ENCODE peak calls at places on chromosomes 16 and 17, in five cellular contexts. T is IMR-90, M is upper lobe of left lung, D is H9, S is right cardiac atrium. K is an unnamed sample.

GRCh38 chr17:50111687-50112655 is 16.8 kb downstream of the PDK2 start:
- DNase-seq in T (no peak), M (peak; percentile 64), D (peak; percentile 49), S (peak; percentile 89), K (peak; percentile 58)

GRCh38 chr17:56934280-56934679 is 20.4 kb upstream of the TRIM25 start:
- DNase-seq in T (no peak), M (no peak), D (no peak), S (no peak), K (no peak)

GRCh38 chr17:79090503-79091372 is 16.1 kb downstream of the ENGASE start:
- DNase-seq in T (no peak), M (peak; percentile 87), D (peak; percentile 71), S (peak; percentile 81), K (no peak)

GRCh38 chr16:56365552-56365951 is 59.8 kb downstream of the AMFR start:
- DNase-seq in T (no peak), M (no peak), D (no peak), S (no peak), K (no peak)

GRCh38 chr16:24850289-24850931 is 4.6 kb downstream of the SLC5A11 start:
- DNase-seq in T (peak; percentile 84), M (no peak), D (no peak), S (no peak), K (no peak)

GRCh38 chr16:16008666-16009065 is 59.2 kb downstream of the ABCC1 start:
- DNase-seq in T (no peak), M (no peak), D (no peak), S (no peak), K (no peak)

GRCh38 chr17:20266806-20267458 is 200.4 kb downstream of the LGALS9B start:
- DNase-seq in T (peak; percentile 91), M (peak; percentile 21), D (no peak), S (no peak), K (no peak)

GRCh38 chr17:77828749-77829539 is 129.6 kb upstream of the TNRC6C start:
- DNase-seq in T (no peak), M (no peak), D (no peak), S (no peak), K (no peak)

GRCh38 chr17:34146440-34147043 is 108.5 kb upstream of the CCL2 start:
- DNase-seq in T (no peak), M (no peak), D (peak; percentile 91), S (peak; percentile 61), K (peak; percentile 60)

GRCh38 chr16:56632160-56632847 is at the start of gene MT1M:
- DNase-seq in T (no peak), M (peak; percentile 92), D (no peak), S (peak; percentile 92), K (peak; percentile 73)

GRCh38 chr17:65359016-65359415 is 202.4 kb downstream of the AXIN2 start:
- DNase-seq in T (peak; percentile 84), M (no peak), D (no peak), S (no peak), K (no peak)

GRCh38 chr17:42706732-42707131 is 24.4 kb downstream of the CNTNAP1 start:
- DNase-seq in T (no peak), M (no peak), D (no peak), S (no peak), K (no peak)

GRCh38 chr16:66008136-66008535 is 358.4 kb upstream of the CDH5 start:
- DNase-seq in T (no peak), M (no peak), D (no peak), S (no peak), K (no peak)

GRCh38 chr17:35372846-35373531 is 432 bp downstream of the SLFN11 start:
- DNase-seq in T (no peak), M (peak; percentile 83), D (peak; percentile 41), S (peak; percentile 62), K (no peak)

GRCh38 chr16:21626659-21627277 is 25.6 kb downstream of the IGSF6 start:
- DNase-seq in T (peak; percentile 88), M (no peak), D (no peak), S (no peak), K (no peak)

GRCh38 chr17:19381741-19382444 is 3.6 kb downstream of the MAPK7 start:
- DNase-seq in T (no peak), M (peak; percentile 84), D (no peak), S (peak; percentile 51), K (peak; percentile 50)

GRCh38 chr17:48016112-48016511 is 21.5 kb downstream of the COPZ2 start:
- DNase-seq in T (peak; percentile 86), M (no peak), D (no peak), S (no peak), K (no peak)

GRCh38 chr16:57042157-57043111 is 49.9 kb upstream of the CPNE2 start:
- DNase-seq in T (peak; percentile 36), M (no peak), D (no peak), S (no peak), K (no peak)

GRCh38 chr17:746783-747629 is 5.1 kb downstream of the GEMIN4 start:
- DNase-seq in T (no peak), M (peak; percentile 48), D (no peak), S (no peak), K (no peak)

GRCh38 chr16:27840311-27841060 is 223.0 kb downstream of the GSG1L start:
- DNase-seq in T (no peak), M (peak; percentile 59), D (peak; percentile 13), S (no peak), K (no peak)

GRCh38 chr17:606501-607243 is 108.0 kb downstream of the VPS53 start:
- DNase-seq in T (peak; percentile 46), M (no peak), D (no peak), S (no peak), K (no peak)

GRCh38 chr16:84633622-84634021 is 14.7 kb upstream of the KLHL36 start:
- DNase-seq in T (no peak), M (no peak), D (no peak), S (peak; percentile 97), K (no peak)

GRCh38 chr17:2076461-2076984 is 21.6 kb downstream of the HIC1 start:
- DNase-seq in T (peak; percentile 45), M (no peak), D (no peak), S (peak; percentile 57), K (no peak)

GRCh38 chr16:82043680-82044584 is 8.9 kb downstream of the HSD17B2 start:
- DNase-seq in T (peak; percentile 75), M (no peak), D (no peak), S (no peak), K (no peak)

GRCh38 chr16:65473699-65474098 is 351.8 kb upstream of the CDH11 start:
- DNase-seq in T (no peak), M (no peak), D (no peak), S (no peak), K (no peak)

GRCh38 chr16:56777533-56777932 is 47.6 kb downstream of the NUP93 start:
- DNase-seq in T (no peak), M (no peak), D (no peak), S (no peak), K (no peak)

GRCh38 chr17:3556239-3556904 is 1.2 kb downstream of the TRPV3 start:
- DNase-seq in T (no peak), M (no peak), D (peak; percentile 26), S (no peak), K (no peak)

GRCh38 chr17:75603123-75603522 is 15.5 kb downstream of the MYO15B start:
- DNase-seq in T (no peak), M (no peak), D (no peak), S (no peak), K (no peak)

GRCh38 chr17:75604034-75604695 is 16.6 kb downstream of the MYO15B start:
- DNase-seq in T (no peak), M (no peak), D (no peak), S (no peak), K (no peak)

GRCh38 chr17:75602644-75603043 is 15.0 kb downstream of the MYO15B start:
- DNase-seq in T (no peak), M (peak; percentile 69), D (peak; percentile 28), S (no peak), K (no peak)

GRCh38 chr17:75605790-75606189 is 18.2 kb downstream of the MYO15B start:
- DNase-seq in T (no peak), M (peak; percentile 76), D (no peak), S (no peak), K (no peak)

GRCh38 chr17:75601057-75601987 is 13.7 kb downstream of the MYO15B start:
- DNase-seq in T (peak; percentile 5), M (no peak), D (peak; percentile 92), S (peak; percentile 79), K (peak; percentile 38)
- H3K27ac ChIP-seq in T (no peak overlapping the region), M (no peak overlapping the region), D (no peak overlapping the region), S (no peak overlapping the region), K (no peak overlapping the region)

GRCh38 chr16:87487361-87487924 is 5.4 kb downstream of the ZCCHC14 start:
- DNase-seq in T (no peak), M (peak; percentile 83), D (peak; percentile 73), S (peak; percentile 76), K (peak; percentile 85)

GRCh38 chr16:87483481-87483880 is 9.3 kb downstream of the ZCCHC14 start:
- DNase-seq in T (no peak), M (no peak), D (no peak), S (no peak), K (no peak)

GRCh38 chr16:87484487-87485331 is 8.1 kb downstream of the ZCCHC14 start:
- DNase-seq in T (no peak), M (no peak), D (no peak), S (no peak), K (no peak)

GRCh38 chr16:87489434-87490045 is 3.3 kb downstream of the ZCCHC14 start:
- DNase-seq in T (no peak), M (no peak), D (no peak), S (no peak), K (no peak)

DNA sequence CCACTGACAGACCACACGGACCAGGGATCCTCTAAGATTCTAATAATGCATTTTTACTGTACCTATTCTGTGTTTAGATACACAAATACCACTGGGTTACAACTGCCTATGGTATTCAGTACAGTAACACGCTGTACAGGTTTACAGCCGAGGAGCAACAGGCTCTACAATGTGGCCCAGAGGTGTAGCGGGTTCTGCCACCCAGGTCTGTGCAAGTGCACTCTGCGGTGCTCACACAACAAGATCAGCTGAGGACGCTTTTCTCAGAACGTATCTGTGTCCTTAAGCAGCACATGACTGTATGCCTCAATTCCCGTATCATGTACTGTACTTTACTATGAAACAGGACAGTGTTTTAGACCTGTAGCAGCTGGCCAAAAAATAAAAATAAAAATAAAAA is 6.5 kb downstream of the ZCCHC14 start:
- DNase-seq in T (no peak), M (no peak), D (no peak), S (no peak), K (no peak)
- H3K4me1 ChIP-seq in T (peaks cover 21% of the 10 kb centered on the region), M (peaks cover 64% of the 10 kb centered on the region), D (no peaks in the 10 kb centered on the region), S (peaks cover 12% of the 10 kb centered on the region), K (peaks cover 42% of the 10 kb centered on the region)

DNA sequence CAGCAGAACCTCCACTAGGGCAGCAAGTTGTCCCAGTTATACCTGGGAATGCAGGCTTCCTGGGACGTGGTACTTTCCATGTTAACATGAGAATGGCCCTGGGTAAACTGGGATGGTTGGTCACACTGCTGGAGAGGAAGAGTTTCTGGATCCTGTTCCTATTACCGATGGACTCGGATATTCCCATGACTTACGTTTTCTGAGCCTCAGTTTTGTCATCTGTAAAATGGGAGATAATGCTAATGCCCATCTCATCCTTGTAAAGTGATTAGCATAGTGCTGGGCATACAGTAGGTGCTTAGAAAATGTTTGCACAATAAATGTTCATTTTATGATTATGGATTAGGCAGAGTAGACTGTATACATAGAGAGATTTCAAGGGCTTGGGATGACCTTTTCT is 280.9 kb upstream of the EEF2KMT start:
- DNase-seq in T (no peak), M (no peak), D (no peak), S (no peak), K (no peak)
- H3K27ac ChIP-seq in T (no peak overlapping the region), M (no peak overlapping the region), D (no peak overlapping the region), S (no peak overlapping the region), K (no peak overlapping the region)

DNA sequence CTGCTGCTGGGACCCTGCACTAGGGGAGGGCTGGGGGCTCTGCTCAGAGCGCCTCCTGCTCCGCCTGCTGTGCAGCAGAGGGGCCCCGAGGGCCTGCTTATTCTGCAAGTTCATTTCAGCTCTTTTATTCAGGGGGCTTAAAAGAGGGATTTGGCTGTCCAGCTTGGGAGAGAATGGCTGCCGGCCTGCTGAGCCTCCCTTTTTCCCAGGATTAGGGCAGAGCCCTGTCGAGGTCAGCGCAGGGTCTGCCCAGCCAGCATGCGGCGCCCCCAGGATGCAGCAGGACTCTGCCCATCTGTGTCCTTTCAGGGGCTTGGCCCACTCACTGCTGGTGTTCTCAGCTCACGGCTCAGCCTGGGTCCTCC is 1.1 kb downstream of the SMIM5 start:
- DNase-seq in T (no peak), M (peak; percentile 57), D (no peak), S (no peak), K (no peak)
- H3K4me1 ChIP-seq in T (peaks cover 15% of the 10 kb centered on the region), M (peaks cover 40% of the 10 kb centered on the region), D (no peaks in the 10 kb centered on the region), S (peaks cover 9% of the 10 kb centered on the region), K (peaks cover 14% of the 10 kb centered on the region)

K was measured in pancreas.